ENCODE peak calls at places on chromosomes 16 and 17, in five cellular contexts. B is K562, Y is HCT116, Z is GM12878, X is upper lobe of left lung. V is an unnamed sample.

GRCh38 chr16:46915483-46916025 is 31.4 kb downstream of the GPT2 start:
- ATAC-seq in Y (no peak), X (no peak), Z (no peak), B (no peak), V (no peak)

GRCh38 chr17:8555062-8555461 is 75.5 kb downstream of the MYH10 start:
- ATAC-seq in X (no peak), Z (no peak), B (no peak), Y (no peak), V (no peak)

GRCh38 chr17:48873212-48873611 is 19.4 kb upstream of the ATP5MC1 start:
- ATAC-seq in Z (no peak), B (no peak), X (no peak), Y (no peak), V (no peak)

GRCh38 chr16:29154100-29154499 is 169.2 kb downstream of the LAT start:
- ATAC-seq in Z (no peak), B (no peak), Y (no peak), X (no peak), V (no peak)

GRCh38 chr16:8391219-8391757 is 199.0 kb downstream of the TMEM114 start:
- ATAC-seq in Z (no peak), X (no peak), B (no peak), Y (no peak), V (no peak)

GRCh38 chr17:49223517-49224197 is 6.9 kb downstream of the PHOSPHO1 start:
- ATAC-seq in B (peak; percentile 78), X (no peak), Y (peak; percentile 78), Z (peak; percentile 28), V (peak; percentile 47)

GRCh38 chr17:46117850-46118696 is 75.2 kb downstream of the KANSL1 start:
- ATAC-seq in Y (no peak), B (no peak), Z (no peak), X (no peak), V (no peak)

GRCh38 chr16:68417711-68418301 is 30.5 kb downstream of the SMPD3 start:
- ATAC-seq in Y (peak; percentile 47), Z (peak; percentile 93), X (no peak), B (no peak), V (no peak)

GRCh38 chr17:64180089-64180488 is 50.1 kb upstream of the ERN1 start:
- ATAC-seq in X (no peak), B (no peak), Z (no peak), Y (no peak), V (peak; percentile 44)

GRCh38 chr17:79706931-79707382 is 23.8 kb upstream of the ENPP7 start:
- ATAC-seq in B (no peak), Y (no peak), X (peak; percentile 12), Z (no peak), V (no peak)

DNA sequence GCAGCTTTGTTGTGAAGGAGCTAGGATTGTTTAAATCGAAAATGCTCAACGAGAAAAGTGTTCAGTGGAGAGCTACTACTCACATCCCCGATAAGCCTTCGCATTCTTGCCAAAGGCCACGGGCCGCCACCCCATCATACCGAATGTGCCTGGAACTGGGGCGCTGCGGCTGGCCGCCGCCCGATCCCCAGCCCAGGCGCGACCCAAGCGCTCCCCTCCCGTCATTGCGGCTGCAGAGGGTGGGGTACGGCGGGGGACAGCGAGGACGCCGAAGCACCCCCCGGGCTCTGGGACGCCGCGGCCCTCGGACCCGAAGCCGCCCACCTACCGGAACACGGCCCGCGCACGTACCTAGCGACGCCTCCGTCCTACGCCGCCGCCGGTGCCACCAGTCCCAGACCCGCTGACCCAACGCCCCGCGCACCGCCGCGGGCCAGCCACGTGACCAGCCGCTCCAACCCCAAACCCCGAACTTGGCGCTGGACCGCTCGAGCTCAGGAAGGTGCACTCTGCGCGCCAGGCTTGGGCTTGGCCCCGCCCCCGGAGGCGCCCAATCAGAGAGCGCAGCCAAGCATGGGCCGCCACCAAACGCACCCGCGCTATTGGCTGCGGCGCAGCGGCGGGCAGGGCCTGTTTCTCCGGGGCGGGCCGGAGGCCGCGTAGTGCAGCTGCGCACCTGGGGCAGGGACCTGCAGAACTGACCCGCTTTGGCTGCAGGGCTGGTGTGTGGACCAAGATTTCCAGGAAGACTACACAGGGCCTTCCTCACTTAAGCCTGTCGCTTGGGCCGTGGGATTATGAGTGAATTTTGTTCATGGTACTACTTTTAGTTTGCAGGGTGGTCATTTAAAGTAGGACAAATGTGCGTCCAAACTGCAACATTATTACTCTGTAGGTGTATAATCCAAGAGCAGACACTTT is at the start of gene SHMT1:
- ATAC-seq in Z (peak; percentile 100), X (peak; percentile 99), B (peak; percentile 100), Y (peak; percentile 99), V (peak; percentile 100)
- TF ChIP-seq POLR2A in Z (peak; percentile 88), X (peak; percentile 87), B (peak; percentile 69), Y (peak; percentile 85), V (peak; percentile 61)

GRCh38 chr17:304461-304860 is 48.1 kb downstream of the RPH3AL start:
- ATAC-seq in Z (no peak), X (no peak), B (no peak), Y (no peak), V (no peak)

GRCh38 chr17:301681-302299 is 50.8 kb downstream of the RPH3AL start:
- ATAC-seq in Y (no peak), Z (no peak), X (peak; percentile 4), B (no peak), V (peak; percentile 24)

GRCh38 chr17:303161-303560 is 49.4 kb downstream of the RPH3AL start:
- ATAC-seq in X (no peak), B (no peak), Z (no peak), Y (no peak), V (no peak)

GRCh38 chr17:300881-301280 is 51.7 kb downstream of the RPH3AL start:
- ATAC-seq in Y (no peak), X (no peak), B (no peak), Z (no peak), V (no peak)

DNA sequence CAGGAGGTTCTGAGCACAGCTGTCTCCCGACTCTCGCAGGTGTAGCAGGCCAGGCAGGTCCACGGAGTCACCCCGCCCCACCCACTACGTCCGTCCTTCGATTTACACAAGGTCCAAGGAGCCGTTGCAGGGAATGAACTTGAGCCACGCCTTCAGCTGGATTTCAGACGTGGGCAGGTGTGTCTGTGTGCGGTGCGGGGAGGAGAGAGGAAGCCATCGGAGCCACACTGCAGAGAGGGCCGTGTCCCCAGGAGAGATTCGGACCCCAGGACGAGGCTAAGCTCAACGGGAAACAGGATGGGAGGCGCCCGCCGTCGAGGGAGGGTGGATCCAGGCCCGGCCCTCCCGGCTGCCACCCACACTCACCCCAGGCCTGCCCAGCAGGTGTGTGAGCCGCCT is 50.3 kb downstream of the RPH3AL start:
- ATAC-seq in Y (no peak), X (peak; percentile 47), B (no peak), Z (no peak), V (no peak)
- TF ChIP-seq POLR2AphosphoS5 in Y (no peak), X (no peak), B (no peak), Z (no peak), V (no peak)

DNA sequence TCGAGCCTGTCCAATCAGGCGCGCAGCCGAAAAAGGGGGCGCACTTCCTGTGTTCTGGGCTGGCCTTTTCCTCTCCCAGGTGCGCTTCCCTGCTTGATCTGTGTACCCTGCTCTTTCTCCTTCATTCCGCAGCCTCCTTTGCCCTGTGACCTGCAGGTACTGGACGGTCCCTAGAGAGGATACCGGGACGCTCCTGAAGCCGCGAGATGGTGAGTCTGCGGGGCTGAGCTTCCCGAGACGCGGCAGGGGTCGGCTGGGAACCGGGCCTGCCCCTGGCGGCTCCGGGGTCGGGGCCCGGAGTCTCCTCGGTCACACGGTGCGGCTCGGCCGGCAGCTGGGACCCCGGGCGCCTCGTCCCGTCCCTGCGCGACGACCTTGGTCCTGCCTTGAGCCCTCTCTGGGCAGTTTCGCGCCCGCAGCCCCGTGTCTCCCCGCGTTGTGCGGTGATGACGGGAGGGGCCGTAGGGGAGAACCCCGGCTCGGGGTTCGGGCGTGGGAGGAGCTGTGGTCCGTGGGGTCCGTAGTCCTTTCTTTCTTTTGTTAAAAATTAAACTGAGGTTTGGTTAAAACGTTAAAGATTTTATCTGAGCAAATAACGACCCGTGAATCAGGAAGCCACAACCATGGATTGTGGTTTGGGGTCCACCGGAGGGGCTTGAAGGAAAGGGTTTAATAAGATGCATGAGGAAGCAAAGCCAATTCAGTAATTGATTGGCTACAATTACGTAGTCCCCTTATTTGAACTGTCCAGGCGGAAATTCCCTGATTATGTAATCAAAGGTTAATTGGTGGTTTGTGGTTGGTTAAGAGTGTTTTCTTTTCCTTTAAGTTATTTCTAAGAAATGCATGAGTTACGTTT is 172.8 kb upstream of the ZNF267 start:
- ATAC-seq in Y (peak; percentile 49), Z (peak; percentile 82), B (peak; percentile 71), X (peak; percentile 85), V (peak; percentile 93)
- TF ChIP-seq POLR2A in Y (no peak), Z (peak; percentile 80), B (peak; percentile 79), X (peak; percentile 66), V (no peak)

GRCh38 chr17:81868674-81869220 is 2.4 kb downstream of the ARHGDIA start:
- ATAC-seq in Y (peak; percentile 35), B (peak; percentile 44), Z (no peak), X (no peak), V (peak; percentile 18)

GRCh38 chr17:81867123-81867951 is 3.8 kb downstream of the ARHGDIA start:
- ATAC-seq in X (no peak), Z (peak; percentile 1), Y (peak; percentile 12), B (peak; percentile 13), V (no peak)

GRCh38 chr17:81869221-81870154 is 1.6 kb downstream of the ARHGDIA start:
- ATAC-seq in B (peak; percentile 50), Z (peak; percentile 60), Y (peak; percentile 17), X (no peak), V (peak; percentile 8)

GRCh38 chr17:81866440-81867122 is 4.6 kb downstream of the ARHGDIA start:
- ATAC-seq in X (no peak), Y (no peak), B (peak; percentile 4), Z (peak; percentile 0), V (no peak)

GRCh38 chr17:81867952-81868673 is 3.0 kb downstream of the ARHGDIA start:
- ATAC-seq in B (peak; percentile 15), Z (no peak), Y (peak; percentile 9), X (no peak), V (no peak)
- TF ChIP-seq POLR2AphosphoS5 in B (peak; percentile 61), Z (peak; percentile 17), Y (peak; percentile 7), X (no peak), V (no peak)

GRCh38 chr17:59706900-59707181 is 389 bp downstream of the PTRH2 start:
- ATAC-seq in X (peak; percentile 44), B (no peak), Y (no peak), Z (no peak), V (no peak)

GRCh38 chr17:59712856-59713255 is 5.4 kb downstream of the VMP1 start:
- ATAC-seq in X (no peak), B (peak; percentile 36), Z (no peak), Y (no peak), V (no peak)

GRCh38 chr17:59707182-59707970 is at the start of the genes PTRH2 and VMP1:
- ATAC-seq in B (peak; percentile 93), Y (peak; percentile 97), Z (peak; percentile 96), X (peak; percentile 100), V (peak; percentile 100)

GRCh38 chr17:59711936-59712335 is 4.5 kb downstream of the VMP1 start:
- ATAC-seq in X (no peak), Y (no peak), Z (no peak), B (no peak), V (no peak)

DNA sequence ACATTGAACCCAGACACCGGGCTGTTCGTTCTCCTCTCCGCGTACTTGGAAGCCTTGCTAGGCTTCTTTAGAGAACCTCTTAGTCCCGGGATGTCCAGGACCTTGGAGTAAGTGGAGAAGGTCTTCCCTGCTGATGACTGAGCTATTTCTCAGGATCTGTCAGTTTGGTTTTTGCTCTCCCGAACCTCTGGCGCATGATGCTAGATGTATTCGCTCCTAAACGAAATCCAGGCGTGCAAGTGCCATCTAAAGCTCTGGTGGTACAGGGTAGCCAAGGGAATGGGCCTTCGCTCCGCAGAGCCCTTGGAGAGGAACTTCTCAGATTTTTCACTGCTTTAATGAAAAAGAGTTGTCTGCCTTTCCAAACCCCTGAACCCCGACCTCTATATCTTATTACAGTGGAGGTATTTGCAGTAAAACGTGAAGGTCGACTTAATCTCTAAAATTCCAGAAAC is 544 bp downstream of the VMP1 start:
- ATAC-seq in X (no peak), B (peak; percentile 0), Z (peak; percentile 2), Y (peak; percentile 0), V (no peak)
- TF ChIP-seq POLR2A in X (no peak), B (no peak), Z (no peak), Y (no peak), V (no peak)